ENCODE peak calls at places on chromosome 1, in seven cellular contexts. One of them, this sample, is unnamed.

GRCh38 chr1:165645654-165646366 is 14.8 kb downstream of the MGST3 start:
- DNase-seq in OCI-LY7: no peak
- DNase-seq in colonic mucosa: peak; percentile 90
- DNase-seq in IMR-90: no peak
- DNase-seq in tibial nerve: no peak
- DNase-seq in endodermal cell: no peak
- DNase-seq in fibroblast of lung: peak; percentile 25
- DNase-seq in this sample: no peak

GRCh38 chr1:8397511-8397910 is 79.6 kb downstream of the SLC45A1 start:
- DNase-seq in OCI-LY7: peak; percentile 53
- DNase-seq in colonic mucosa: no peak
- DNase-seq in IMR-90: no peak
- DNase-seq in tibial nerve: no peak
- DNase-seq in endodermal cell: no peak
- DNase-seq in fibroblast of lung: no peak
- DNase-seq in this sample: no peak

GRCh38 chr1:39145651-39145970 is 58.9 kb upstream of the MACF1 start:
- DNase-seq in OCI-LY7: no peak
- DNase-seq in colonic mucosa: no peak
- DNase-seq in IMR-90: no peak
- DNase-seq in tibial nerve: no peak
- DNase-seq in endodermal cell: no peak
- DNase-seq in fibroblast of lung: no peak
- DNase-seq in this sample: no peak

GRCh38 chr1:103489881-103490280 is 35.6 kb upstream of the RNPC3 start:
- DNase-seq in OCI-LY7: no peak
- DNase-seq in colonic mucosa: no peak
- DNase-seq in IMR-90: peak; percentile 18
- DNase-seq in tibial nerve: no peak
- DNase-seq in endodermal cell: no peak
- DNase-seq in fibroblast of lung: peak; percentile 49
- DNase-seq in this sample: no peak

GRCh38 chr1:245874942-245875580 is 632.0 kb downstream of the SMYD3 start:
- DNase-seq in OCI-LY7: no peak
- DNase-seq in colonic mucosa: peak; percentile 47
- DNase-seq in IMR-90: peak; percentile 100
- DNase-seq in tibial nerve: peak; percentile 16
- DNase-seq in endodermal cell: no peak
- DNase-seq in fibroblast of lung: peak; percentile 100
- DNase-seq in this sample: peak; percentile 84

GRCh38 chr1:212615092-212615470 is 6.5 kb downstream of the ATF3 start:
- DNase-seq in OCI-LY7: no peak
- DNase-seq in colonic mucosa: no peak
- DNase-seq in IMR-90: no peak
- DNase-seq in tibial nerve: no peak
- DNase-seq in endodermal cell: no peak
- DNase-seq in fibroblast of lung: no peak
- DNase-seq in this sample: no peak

GRCh38 chr1:1199961-1200875 is 6.2 kb downstream of the TNFRSF18 start:
- DNase-seq in OCI-LY7: no peak
- DNase-seq in colonic mucosa: no peak
- DNase-seq in IMR-90: no peak
- DNase-seq in tibial nerve: no peak
- DNase-seq in endodermal cell: no peak
- DNase-seq in fibroblast of lung: no peak
- DNase-seq in this sample: no peak

GRCh38 chr1:234309598-234310459 is 63.4 kb upstream of the COA6 start:
- DNase-seq in OCI-LY7: peak; percentile 70
- DNase-seq in colonic mucosa: peak; percentile 72
- DNase-seq in IMR-90: peak; percentile 46
- DNase-seq in tibial nerve: no peak
- DNase-seq in endodermal cell: peak; percentile 91
- DNase-seq in fibroblast of lung: peak; percentile 77
- DNase-seq in this sample: peak; percentile 21

GRCh38 chr1:222288056-222288455 is 259.8 kb downstream of the HHIPL2 start:
- DNase-seq in OCI-LY7: no peak
- DNase-seq in colonic mucosa: no peak
- DNase-seq in IMR-90: peak; percentile 45
- DNase-seq in tibial nerve: no peak
- DNase-seq in endodermal cell: no peak
- DNase-seq in fibroblast of lung: no peak
- DNase-seq in this sample: no peak

GRCh38 chr1:56933606-56934005 is 32.2 kb downstream of the C8B start:
- DNase-seq in OCI-LY7: no peak
- DNase-seq in colonic mucosa: no peak
- DNase-seq in IMR-90: no peak
- DNase-seq in tibial nerve: no peak
- DNase-seq in endodermal cell: no peak
- DNase-seq in fibroblast of lung: no peak
- DNase-seq in this sample: no peak

GRCh38 chr1:214328770-214329455 is 48.0 kb downstream of the SMYD2 start:
- DNase-seq in OCI-LY7: peak; percentile 81
- DNase-seq in colonic mucosa: peak; percentile 77
- DNase-seq in IMR-90: peak; percentile 81
- DNase-seq in tibial nerve: peak; percentile 72
- DNase-seq in endodermal cell: peak; percentile 96
- DNase-seq in fibroblast of lung: peak; percentile 63
- DNase-seq in this sample: peak; percentile 74
- H3K4me1 ChIP-seq in OCI-LY7: peaks cover 22% of the 10 kb centered on the region
- H3K4me1 ChIP-seq in colonic mucosa: no peaks in the 10 kb centered on the region
- H3K4me1 ChIP-seq in IMR-90: peaks cover 5% of the 10 kb centered on the region
- H3K4me1 ChIP-seq in tibial nerve: no peaks in the 10 kb centered on the region
- H3K4me1 ChIP-seq in endodermal cell: no peaks in the 10 kb centered on the region
- H3K4me1 ChIP-seq in fibroblast of lung: peaks cover 4% of the 10 kb centered on the region
- H3K4me1 ChIP-seq in this sample: no peaks in the 10 kb centered on the region

DNA sequence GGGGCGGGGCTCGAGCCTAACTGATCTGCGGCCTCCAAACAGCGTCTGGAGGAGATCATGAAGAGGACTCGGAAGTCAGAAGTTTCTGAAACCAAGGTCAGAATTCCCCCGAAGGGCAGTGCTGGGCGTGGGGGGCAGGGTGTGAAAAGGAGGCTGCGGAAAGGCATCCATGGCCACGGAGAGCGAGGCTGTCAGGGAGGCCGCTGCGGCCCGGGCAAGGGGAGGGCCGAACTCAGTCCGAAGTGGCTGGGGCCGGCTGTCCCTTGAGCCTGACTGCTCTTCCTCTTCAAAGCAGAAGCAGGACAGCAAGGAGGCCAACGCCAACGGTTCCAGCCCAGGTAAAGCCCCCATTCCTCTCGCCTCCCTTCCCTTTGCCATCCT is 23.2 kb downstream of the MAP7D1 start:
- DNase-seq in OCI-LY7: no peak
- DNase-seq in colonic mucosa: no peak
- DNase-seq in IMR-90: no peak
- DNase-seq in tibial nerve: no peak
- DNase-seq in endodermal cell: no peak
- DNase-seq in fibroblast of lung: no peak
- DNase-seq in this sample: no peak
- H3K27ac ChIP-seq in OCI-LY7: no peak overlapping the region
- H3K27ac ChIP-seq in colonic mucosa: peak overlapping the region; percentile 69
- H3K27ac ChIP-seq in IMR-90: no peak overlapping the region
- H3K27ac ChIP-seq in tibial nerve: peak overlapping the region; percentile 50
- H3K27ac ChIP-seq in endodermal cell: no peak overlapping the region
- H3K27ac ChIP-seq in fibroblast of lung: no peak overlapping the region
- H3K27ac ChIP-seq in this sample: no peak overlapping the region

GRCh38 chr1:109392037-109392787 is 5.5 kb downstream of the SORT1 start:
- DNase-seq in OCI-LY7: no peak
- DNase-seq in colonic mucosa: no peak
- DNase-seq in IMR-90: no peak
- DNase-seq in tibial nerve: no peak
- DNase-seq in endodermal cell: peak; percentile 64
- DNase-seq in fibroblast of lung: no peak
- DNase-seq in this sample: no peak

GRCh38 chr1:109391626-109392025 is 6.1 kb downstream of the SORT1 start:
- DNase-seq in OCI-LY7: peak; percentile 74
- DNase-seq in colonic mucosa: no peak
- DNase-seq in IMR-90: no peak
- DNase-seq in tibial nerve: no peak
- DNase-seq in endodermal cell: no peak
- DNase-seq in fibroblast of lung: no peak
- DNase-seq in this sample: no peak

GRCh38 chr1:109392788-109393580 is 4.7 kb downstream of the SORT1 start:
- DNase-seq in OCI-LY7: no peak
- DNase-seq in colonic mucosa: peak; percentile 68
- DNase-seq in IMR-90: peak; percentile 81
- DNase-seq in tibial nerve: peak; percentile 34
- DNase-seq in endodermal cell: peak; percentile 54
- DNase-seq in fibroblast of lung: peak; percentile 56
- DNase-seq in this sample: peak; percentile 40

GRCh38 chr1:109394591-109395281 is 3.0 kb downstream of the SORT1 start:
- DNase-seq in OCI-LY7: no peak
- DNase-seq in colonic mucosa: no peak
- DNase-seq in IMR-90: no peak
- DNase-seq in tibial nerve: no peak
- DNase-seq in endodermal cell: no peak
- DNase-seq in fibroblast of lung: no peak
- DNase-seq in this sample: no peak

GRCh38 chr1:109393602-109394233 is 4.0 kb downstream of the SORT1 start:
- DNase-seq in OCI-LY7: no peak
- DNase-seq in colonic mucosa: no peak
- DNase-seq in IMR-90: no peak
- DNase-seq in tibial nerve: no peak
- DNase-seq in endodermal cell: no peak
- DNase-seq in fibroblast of lung: no peak
- DNase-seq in this sample: no peak
- H3K4me1 ChIP-seq in OCI-LY7: peaks cover 84% of the 10 kb centered on the region
- H3K4me1 ChIP-seq in colonic mucosa: peaks cover 9% of the 10 kb centered on the region
- H3K4me1 ChIP-seq in IMR-90: peaks cover 27% of the 10 kb centered on the region
- H3K4me1 ChIP-seq in tibial nerve: peaks cover 73% of the 10 kb centered on the region
- H3K4me1 ChIP-seq in endodermal cell: peaks cover 12% of the 10 kb centered on the region
- H3K4me1 ChIP-seq in fibroblast of lung: peaks cover 28% of the 10 kb centered on the region
- H3K4me1 ChIP-seq in this sample: peaks cover 5% of the 10 kb centered on the region

DNA sequence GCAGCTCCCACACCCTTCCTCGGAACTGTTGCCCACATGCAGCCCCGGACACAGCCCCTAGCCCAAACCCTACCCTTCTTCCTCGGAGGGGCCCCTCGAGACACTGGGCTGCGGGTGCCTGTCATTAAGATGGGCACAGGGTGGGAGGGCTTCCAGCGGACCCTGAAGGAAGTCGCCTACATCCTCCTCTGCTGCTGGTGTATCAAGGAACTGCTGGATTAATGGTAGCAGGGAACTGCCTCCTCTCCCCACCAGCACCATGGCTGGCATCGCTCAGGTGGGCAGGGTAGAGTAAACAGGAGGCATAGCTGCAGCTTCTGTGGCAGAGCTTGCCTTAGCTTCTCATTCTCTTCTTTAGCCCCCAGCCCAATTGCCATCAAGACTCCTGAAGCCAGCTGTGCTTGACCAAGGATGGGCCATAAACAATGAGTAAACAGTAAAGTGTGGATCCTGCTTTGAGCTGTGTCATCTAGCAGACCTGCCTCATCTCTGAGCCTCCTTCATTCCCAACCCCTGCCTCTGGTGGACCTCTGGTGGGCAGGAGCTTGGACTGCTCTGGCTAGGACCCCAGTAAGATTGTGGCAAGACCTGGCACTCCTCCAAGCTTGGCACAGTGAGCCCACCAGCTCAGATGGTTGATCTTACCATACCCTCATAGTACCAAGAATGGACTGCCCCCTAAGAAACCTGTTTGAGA is at the start of gene LENEP:
- DNase-seq in OCI-LY7: no peak
- DNase-seq in colonic mucosa: no peak
- DNase-seq in IMR-90: no peak
- DNase-seq in tibial nerve: no peak
- DNase-seq in endodermal cell: no peak
- DNase-seq in fibroblast of lung: no peak
- DNase-seq in this sample: no peak
- H3K27ac ChIP-seq in OCI-LY7: peak within 1 kb of the TSS; percentile 20
- H3K27ac ChIP-seq in colonic mucosa: no peak within 1 kb of the TSS
- H3K27ac ChIP-seq in IMR-90: peak within 1 kb of the TSS; percentile 4
- H3K27ac ChIP-seq in tibial nerve: no peak within 1 kb of the TSS
- H3K27ac ChIP-seq in endodermal cell: peak within 1 kb of the TSS; percentile 18
- H3K27ac ChIP-seq in fibroblast of lung: peak within 1 kb of the TSS; percentile 7
- H3K27ac ChIP-seq in this sample: no peak within 1 kb of the TSS

GRCh38 chr1:35305383-35305782 is 36.9 kb downstream of the ZMYM4 start:
- DNase-seq in OCI-LY7: no peak
- DNase-seq in colonic mucosa: no peak
- DNase-seq in IMR-90: no peak
- DNase-seq in tibial nerve: no peak
- DNase-seq in endodermal cell: no peak
- DNase-seq in fibroblast of lung: no peak
- DNase-seq in this sample: no peak
- H3K4me1 ChIP-seq in OCI-LY7: no peaks in the 10 kb centered on the region
- H3K4me1 ChIP-seq in colonic mucosa: no peaks in the 10 kb centered on the region
- H3K4me1 ChIP-seq in IMR-90: no peaks in the 10 kb centered on the region
- H3K4me1 ChIP-seq in tibial nerve: no peaks in the 10 kb centered on the region
- H3K4me1 ChIP-seq in endodermal cell: no peaks in the 10 kb centered on the region
- H3K4me1 ChIP-seq in fibroblast of lung: no peaks in the 10 kb centered on the region
- H3K4me1 ChIP-seq in this sample: no peaks in the 10 kb centered on the region

GRCh38 chr1:183218039-183218618 is 32.1 kb downstream of the LAMC2 start:
- DNase-seq in OCI-LY7: no peak
- DNase-seq in colonic mucosa: no peak
- DNase-seq in IMR-90: peak; percentile 11
- DNase-seq in tibial nerve: no peak
- DNase-seq in endodermal cell: no peak
- DNase-seq in fibroblast of lung: no peak
- DNase-seq in this sample: no peak
- H3K27ac ChIP-seq in OCI-LY7: no peak overlapping the region
- H3K27ac ChIP-seq in colonic mucosa: no peak overlapping the region
- H3K27ac ChIP-seq in IMR-90: no peak overlapping the region
- H3K27ac ChIP-seq in tibial nerve: no peak overlapping the region
- H3K27ac ChIP-seq in endodermal cell: peak overlapping the region; percentile 59
- H3K27ac ChIP-seq in fibroblast of lung: no peak overlapping the region
- H3K27ac ChIP-seq in this sample: peak overlapping the region; percentile 68

This sample was measured in uterus.